ENCODE peak calls at places on chromosome X, in eight cellular contexts. N, O, D, H, Q, U, G and C are unnamed samples.

GRCh38 chrX:53319614-53320542 is 38.5 kb upstream of the IQSEC2 start:
- DNase-seq in N (no peak), O (peak; percentile 27), D (no peak), H (no peak), Q (no peak), U (no peak), G (peak; percentile 3), C (no peak)

GRCh38 chrX:119234931-119235555 is 1.0 kb upstream of the PGRMC1 start:
- DNase-seq in N (no peak), O (no peak), D (no peak), H (no peak), Q (no peak), U (no peak), G (peak; percentile 9), C (no peak)

GRCh38 chrX:53379008-53379710 is 43.3 kb downstream of the SMC1A start:
- DNase-seq in N (no peak), O (no peak), D (no peak), H (no peak), Q (no peak), U (no peak), G (no peak), C (no peak)

GRCh38 chrX:11100281-11101035 is 10.7 kb upstream of the HCCS start:
- DNase-seq in N (peak; percentile 8), O (peak; percentile 53), D (no peak), H (peak; percentile 49), Q (peak; percentile 72), U (peak; percentile 31), G (peak; percentile 5), C (peak; percentile 6)

GRCh38 chrX:135396109-135396508 is 25.6 kb upstream of the SMIM10L2A start:
- DNase-seq in N (no peak), O (no peak), D (no peak), H (no peak), Q (no peak), U (no peak), G (no peak), C (no peak)

GRCh38 chrX:10833299-10834169 is 213.1 kb upstream of the MID1 start:
- DNase-seq in N (no peak), O (peak; percentile 37), D (peak; percentile 60), H (peak; percentile 31), Q (peak; percentile 65), U (peak; percentile 18), G (peak; percentile 1), C (no peak)

GRCh38 chrX:38172596-38172995 is 48.1 kb downstream of the SRPX start:
- DNase-seq in N (no peak), O (no peak), D (no peak), H (no peak), Q (no peak), U (no peak), G (no peak), C (no peak)

GRCh38 chrX:13764765-13765164 is 30.2 kb downstream of the OFD1 start:
- DNase-seq in N (peak; percentile 26), O (peak; percentile 38), D (no peak), H (no peak), Q (peak; percentile 10), U (peak; percentile 23), G (peak; percentile 18), C (no peak)

GRCh38 chrX:41906515-41907165 is 16.7 kb downstream of the CASK start:
- DNase-seq in N (no peak), O (no peak), D (no peak), H (no peak), Q (no peak), U (no peak), G (no peak), C (no peak)

GRCh38 chrX:97616883-97617510 is 733.3 kb downstream of the RPA4 start:
- DNase-seq in N (no peak), O (no peak), D (no peak), H (no peak), Q (peak; percentile 44), U (no peak), G (no peak), C (no peak)

GRCh38 chrX:107716045-107716684 is 59.4 kb downstream of the TSC22D3 start:
- DNase-seq in N (peak; percentile 42), O (no peak), D (peak; percentile 66), H (no peak), Q (peak; percentile 70), U (peak; percentile 26), G (peak; percentile 57), C (peak; percentile 37)

GRCh38 chrX:57951666-57952319 is 41.5 kb upstream of the ZXDA start:
- DNase-seq in N (no peak), O (no peak), D (no peak), H (no peak), Q (no peak), U (no peak), G (no peak), C (peak; percentile 2)

GRCh38 chrX:1554469-1555210 is 17.7 kb upstream of the P2RY8 start:
- DNase-seq in N (no peak), O (no peak), D (no peak), H (peak; percentile 30), Q (no peak), U (no peak), G (no peak), C (peak; percentile 11)

GRCh38 chrX:153736071-153736820 is 11.6 kb downstream of the ABCD1 start:
- DNase-seq in N (no peak), O (no peak), D (no peak), H (no peak), Q (no peak), U (no peak), G (no peak), C (no peak)

GRCh38 chrX:11040405-11040804 is 70.7 kb upstream of the HCCS start:
- DNase-seq in N (no peak), O (no peak), D (no peak), H (no peak), Q (no peak), U (no peak), G (no peak), C (no peak)

GRCh38 chrX:131729295-131729694 is 185.4 kb downstream of the OR13H1 start:
- DNase-seq in N (no peak), O (peak; percentile 16), D (no peak), H (no peak), Q (no peak), U (no peak), G (no peak), C (no peak)
- H3K27ac ChIP-seq in N (no peak overlapping the region), O (no peak overlapping the region), D (no peak overlapping the region), H (peak overlapping the region; percentile 73), Q (no peak overlapping the region), U (no peak overlapping the region), G (peak overlapping the region; percentile 97), C (no peak overlapping the region)

GRCh38 chrX:132146456-132146855 is 18.6 kb upstream of the FRMD7 start:
- DNase-seq in N (no peak), O (no peak), D (no peak), H (peak; percentile 56), Q (no peak), U (no peak), G (no peak), C (no peak)
- H3K27ac ChIP-seq in N (no peak overlapping the region), O (no peak overlapping the region), D (no peak overlapping the region), H (no peak overlapping the region), Q (no peak overlapping the region), U (no peak overlapping the region), G (no peak overlapping the region), C (no peak overlapping the region)

GRCh38 chrX:22320236-22320635 is 47.5 kb downstream of the CBLL2 start:
- DNase-seq in N (no peak), O (no peak), D (no peak), H (no peak), Q (no peak), U (peak; percentile 39), G (no peak), C (no peak)

GRCh38 chrX:22313757-22314156 is 41.0 kb downstream of the CBLL2 start:
- DNase-seq in N (no peak), O (no peak), D (no peak), H (no peak), Q (no peak), U (no peak), G (no peak), C (no peak)

GRCh38 chrX:22314211-22314610 is 41.5 kb downstream of the CBLL2 start:
- DNase-seq in N (no peak), O (no peak), D (no peak), H (no peak), Q (no peak), U (no peak), G (no peak), C (no peak)

GRCh38 chrX:22310779-22311178 is 38.1 kb downstream of the CBLL2 start:
- DNase-seq in N (no peak), O (no peak), D (no peak), H (no peak), Q (no peak), U (no peak), G (no peak), C (no peak)

DNA sequence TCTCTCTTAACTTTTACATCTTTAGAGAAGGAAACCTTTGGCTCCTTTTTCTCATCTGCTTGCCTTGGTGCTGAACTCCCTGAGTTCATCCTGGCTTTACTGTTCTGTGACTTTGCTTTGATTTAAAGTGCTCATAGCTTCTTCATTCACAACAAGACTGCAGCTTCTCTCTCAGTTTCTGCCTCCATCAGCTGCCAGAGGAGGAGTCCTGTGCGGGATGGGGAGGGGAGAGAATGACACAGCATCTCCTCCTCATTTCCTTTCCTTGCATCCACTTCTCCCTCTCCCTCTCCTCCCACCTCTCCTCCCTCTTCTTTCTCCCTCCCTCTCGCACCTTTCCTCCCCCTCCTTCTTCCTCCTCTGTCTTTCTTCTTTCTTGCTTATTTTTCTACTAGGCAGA is 42.0 kb downstream of the CBLL2 start:
- DNase-seq in N (no peak), O (no peak), D (no peak), H (no peak), Q (no peak), U (no peak), G (no peak), C (no peak)
- H3K27ac ChIP-seq in N (no peak overlapping the region), O (no peak overlapping the region), D (no peak overlapping the region), H (no peak overlapping the region), Q (no peak overlapping the region), U (no peak overlapping the region), G (no peak overlapping the region), C (no peak overlapping the region)

GRCh38 chrX:45758319-45758718 is 557.6 kb upstream of the DIPK2B start:
- DNase-seq in N (no peak), O (no peak), D (no peak), H (no peak), Q (no peak), U (no peak), G (no peak), C (no peak)
- H3K27ac ChIP-seq in N (no peak overlapping the region), O (no peak overlapping the region), D (peak overlapping the region; percentile 47), H (no peak overlapping the region), Q (no peak overlapping the region), U (no peak overlapping the region), G (no peak overlapping the region), C (peak overlapping the region; percentile 66)

GRCh38 chrX:151801980-151802379 is 67.4 kb downstream of the CNGA2 start:
- DNase-seq in N (no peak), O (no peak), D (no peak), H (no peak), Q (no peak), U (no peak), G (no peak), C (no peak)

GRCh38 chrX:151806967-151807540 is 72.5 kb downstream of the CNGA2 start:
- DNase-seq in N (no peak), O (no peak), D (no peak), H (no peak), Q (no peak), U (no peak), G (no peak), C (no peak)
- H3K27ac ChIP-seq in N (no peak overlapping the region), O (no peak overlapping the region), D (no peak overlapping the region), H (no peak overlapping the region), Q (no peak overlapping the region), U (no peak overlapping the region), G (no peak overlapping the region), C (no peak overlapping the region)